ENCODE peak calls at places on chromosomes 7 and 10, in six cellular contexts. Z is HCT116, V is neural progenitor cell, L is SK-N-SH, D is GM23248, Q is hepatocyte. F is an unnamed sample.

GRCh38 chr10:109934958-109935793 is 11.9 kb upstream of the XPNPEP1 start:
- DNase-seq in L (peak; percentile 15), Q (no peak), D (peak; percentile 65), Z (no peak), V (peak; percentile 88), F (no peak)

GRCh38 chr10:82932426-82932825 is 1057.4 kb downstream of the NRG3 start:
- DNase-seq in Q (no peak), V (no peak), D (no peak), L (no peak), Z (no peak), F (no peak)

GRCh38 chr7:114989531-114989930 is 67.6 kb downstream of the MDFIC start:
- DNase-seq in V (no peak), L (no peak), Z (no peak), Q (no peak), D (peak; percentile 13), F (no peak)

GRCh38 chr10:46104071-46104585 is 58.1 kb upstream of the MSMB start:
- DNase-seq in Q (no peak), L (no peak), Z (no peak), D (no peak), V (no peak), F (no peak)

GRCh38 chr10:131166486-131166885 is 145.0 kb downstream of the TCERG1L start:
- DNase-seq in Z (no peak), V (no peak), Q (no peak), D (no peak), L (no peak), F (no peak)

GRCh38 chr7:110095372-110096052 is 995.4 kb upstream of the LRRN3 start:
- DNase-seq in Q (no peak), D (no peak), Z (no peak), L (peak; percentile 66), V (no peak), F (no peak)

GRCh38 chr7:157389951-157390730 is 53.3 kb downstream of the DNAJB6 start:
- DNase-seq in Z (no peak), D (peak; percentile 19), Q (no peak), V (no peak), L (no peak), F (no peak)

GRCh38 chr10:19811517-19811916 is 4.7 kb upstream of the PLXDC2 start:
- DNase-seq in V (peak; percentile 56), D (peak; percentile 55), Q (peak; percentile 44), Z (no peak), L (peak; percentile 37), F (no peak)

GRCh38 chr7:18771834-18772566 is 276.5 kb downstream of the HDAC9 start:
- DNase-seq in Q (no peak), Z (no peak), D (peak; percentile 33), L (no peak), V (no peak), F (no peak)

GRCh38 chr10:29851241-29851640 is 208.1 kb downstream of the JCAD start:
- DNase-seq in Z (no peak), D (no peak), L (no peak), V (no peak), Q (no peak), F (no peak)

GRCh38 chr7:14095233-14095950 is 105.9 kb upstream of the ETV1 start:
- DNase-seq in V (no peak), L (no peak), Q (no peak), D (peak; percentile 13), Z (no peak), F (no peak)

GRCh38 chr10:1417574-1417973 is 319.8 kb downstream of the ADARB2 start:
- DNase-seq in Z (no peak), Q (no peak), L (no peak), D (no peak), V (no peak), F (no peak)

GRCh38 chr7:129434846-129435318 is 650 bp downstream of the STRIP2 start:
- DNase-seq in D (peak; percentile 50), V (peak; percentile 70), L (peak; percentile 76), Q (peak; percentile 10), Z (no peak), F (no peak)

GRCh38 chr10:119489572-119490326 is 52.8 kb downstream of the RGS10 start:
- DNase-seq in L (peak; percentile 83), V (peak; percentile 78), Q (peak; percentile 56), D (peak; percentile 54), Z (peak; percentile 32), F (peak; percentile 85)

GRCh38 chr7:36765605-36766004 is 41.3 kb upstream of the AOAH start:
- DNase-seq in Z (peak; percentile 27), V (peak; percentile 6), L (no peak), D (no peak), Q (no peak), F (no peak)

GRCh38 chr10:14608381-14609001 is 166.2 kb downstream of the FAM107B start:
- DNase-seq in Q (no peak), D (no peak), Z (no peak), V (no peak), L (no peak), F (peak; percentile 91)

GRCh38 chr10:104127411-104127810 is 5.4 kb downstream of the SFR1 start:
- DNase-seq in Z (no peak), L (peak; percentile 57), D (no peak), Q (no peak), V (peak; percentile 64), F (peak; percentile 34)
- H3K4me1 ChIP-seq in Z (peaks cover 20% of the 10 kb centered on the region), L (peaks cover 6% of the 10 kb centered on the region), D (peaks cover 17% of the 10 kb centered on the region), Q (no peaks in the 10 kb centered on the region), V (peaks cover 28% of the 10 kb centered on the region), F (peaks cover 13% of the 10 kb centered on the region)

DNA sequence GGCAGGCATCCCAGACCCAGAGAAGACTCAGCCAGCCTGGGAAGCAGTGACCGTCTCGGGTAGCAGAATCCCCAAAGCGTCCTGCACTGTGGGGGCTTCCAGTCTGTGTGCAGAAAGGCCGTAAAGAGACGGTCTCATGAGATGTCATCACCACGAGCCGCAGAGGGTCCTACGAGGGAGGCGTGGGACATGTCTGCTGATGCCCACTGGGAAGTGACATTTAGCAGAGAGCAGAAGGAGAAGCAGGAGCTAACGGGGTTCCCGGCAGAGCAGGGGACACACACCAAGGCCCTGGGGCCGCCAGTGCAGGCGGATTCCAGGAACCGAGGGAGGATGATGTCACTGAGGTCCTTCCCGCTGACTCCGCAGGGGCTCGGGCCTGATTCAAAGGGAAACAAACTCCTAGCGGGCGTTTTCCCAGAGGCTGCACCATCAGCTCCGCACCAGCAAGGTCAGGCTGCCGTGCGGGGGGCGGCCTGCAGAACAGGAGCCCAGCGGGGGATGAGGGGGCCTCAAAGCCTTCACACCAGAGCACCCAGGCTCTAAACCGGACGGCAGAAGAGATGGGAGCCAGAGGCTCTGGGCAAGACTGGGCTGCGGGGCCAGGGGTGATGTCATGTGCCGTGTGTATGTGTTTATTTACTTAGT is 85.4 kb upstream of the PDGFA start:
- DNase-seq in Z (no peak), D (no peak), Q (no peak), L (no peak), V (no peak), F (no peak)
- TF ChIP-seq EZH2phosphoT487 in Z (no peak), D (no peak), Q (no peak), L (no peak), V (no peak), F (no peak)

GRCh38 chr7:134865001-134865845 is 85.8 kb downstream of the CALD1 start:
- DNase-seq in D (peak; percentile 52), Z (no peak), L (no peak), V (peak; percentile 20), Q (no peak), F (no peak)
- H3K27ac ChIP-seq in D (peak overlapping the region; percentile 34), Z (no peak overlapping the region), L (no peak overlapping the region), V (no peak overlapping the region), Q (peak overlapping the region; percentile 73), F (no peak overlapping the region)

GRCh38 chr10:93804200-93804599 is 46.5 kb downstream of the LGI1 start:
- DNase-seq in V (peak; percentile 53), Z (no peak), Q (no peak), L (no peak), D (no peak), F (no peak)
- H3K4me1 ChIP-seq in V (peaks cover 29% of the 10 kb centered on the region), Z (no peaks in the 10 kb centered on the region), Q (no peaks in the 10 kb centered on the region), L (no peaks in the 10 kb centered on the region), D (no peaks in the 10 kb centered on the region), F (no peaks in the 10 kb centered on the region)

GRCh38 chr7:73966941-73967831 is 60.8 kb upstream of the ELN start:
- DNase-seq in D (no peak), Z (no peak), V (peak; percentile 12), L (peak; percentile 20), Q (no peak), F (no peak)
- TF ChIP-seq EZH2phosphoT487 in D (no peak), Z (no peak), V (no peak), L (no peak), Q (no peak), F (no peak)

GRCh38 chr10:21031232-21031790 is 134.2 kb upstream of the NEBL start:
- DNase-seq in L (no peak), Q (peak; percentile 6), D (no peak), Z (no peak), V (peak; percentile 11), F (no peak)

GRCh38 chr10:21041763-21042458 is 144.8 kb upstream of the NEBL start:
- DNase-seq in L (no peak), V (no peak), Z (no peak), Q (no peak), D (no peak), F (no peak)

GRCh38 chr10:21034241-21034640 is 137.1 kb upstream of the NEBL start:
- DNase-seq in Z (no peak), L (no peak), V (no peak), D (no peak), Q (no peak), F (no peak)

GRCh38 chr10:21032587-21033319 is 135.6 kb upstream of the NEBL start:
- DNase-seq in D (no peak), Q (no peak), Z (no peak), V (no peak), L (no peak), F (no peak)

GRCh38 chr10:21036757-21037156 is 139.6 kb upstream of the NEBL start:
- DNase-seq in Z (no peak), Q (no peak), V (no peak), D (no peak), L (no peak), F (no peak)
- H3K27ac ChIP-seq in Z (no peak overlapping the region), Q (no peak overlapping the region), V (no peak overlapping the region), D (no peak overlapping the region), L (no peak overlapping the region), F (no peak overlapping the region)

GRCh38 chr10:132641401-132641800 is 103.8 kb downstream of the INPP5A start:
- DNase-seq in Q (no peak), L (no peak), Z (no peak), V (no peak), D (no peak), F (no peak)
- H3K4me1 ChIP-seq in Q (peaks cover 6% of the 10 kb centered on the region), L (peaks cover 14% of the 10 kb centered on the region), Z (no peaks in the 10 kb centered on the region), V (no peaks in the 10 kb centered on the region), D (no peaks in the 10 kb centered on the region), F (no peaks in the 10 kb centered on the region)

F was measured in OCI-LY7.